ENCODE peak calls at places on chromosomes 11 and 22, in six cellular contexts. W is ovary, X is transverse colon, H is gastrocnemius medialis, B is AG10803, F is fibroblast of mammary gland. Y is an unnamed sample.

GRCh38 chr11:103668859-103669258 is 367.6 kb upstream of the DDI1 start:
- DNase-seq in B (no peak), H (no peak), F (no peak), W (no peak), X (no peak), Y (no peak)

GRCh38 chr22:30182365-30182764 is 64.2 kb downstream of the LIF start:
- DNase-seq in W (no peak), X (no peak), F (no peak), H (no peak), B (no peak), Y (no peak)

GRCh38 chr11:126115820-126116319 is 53.2 kb upstream of the CDON start:
- DNase-seq in H (peak), W (peak), F (peak), B (peak), X (peak), Y (peak)

GRCh38 chr11:10703544-10703943 is 10.0 kb upstream of the IRAG1 start:
- DNase-seq in H (no peak), W (no peak), B (no peak), F (no peak), X (no peak), Y (no peak)

GRCh38 chr22:20099099-20099711 is 16.7 kb upstream of the RANBP1 start:
- DNase-seq in H (no peak), W (no peak), X (no peak), F (no peak), B (no peak), Y (no peak)

GRCh38 chr11:74557526-74557925 is 34.9 kb upstream of the POLD3 start:
- DNase-seq in W (no peak), X (no peak), F (no peak), B (no peak), H (no peak), Y (no peak)

GRCh38 chr11:2440646-2441045 is 3.7 kb downstream of the TRPM5 start:
- DNase-seq in H (no peak), F (no peak), X (no peak), W (no peak), B (no peak), Y (no peak)

GRCh38 chr11:47105541-47105940 is 71.1 kb downstream of the ARFGAP2 start:
- DNase-seq in B (no peak), H (no peak), X (no peak), W (no peak), F (no peak), Y (no peak)

GRCh38 chr11:78949976-78950690 is 375.5 kb upstream of the NARS2 start:
- DNase-seq in F (no peak), X (no peak), H (no peak), W (no peak), B (no peak), Y (no peak)

GRCh38 chr22:49767355-49768062 is 60.2 kb downstream of the BRD1 start:
- DNase-seq in B (peak), H (no peak), F (peak), W (peak), X (peak), Y (peak)

GRCh38 chr11:114243461-114244372 is 52.5 kb upstream of the NNMT start:
- DNase-seq in F (no peak), B (no peak), X (no peak), W (no peak), H (peak), Y (no peak)

GRCh38 chr11:77175869-77176539 is 48.0 kb downstream of the MYO7A start:
- DNase-seq in X (no peak), W (no peak), H (peak), B (no peak), F (no peak), Y (no peak)
- H3K4me3 ChIP-seq in X (no peak), W (no peak), H (peak), B (no peak), F (no peak), Y (no peak)

DNA sequence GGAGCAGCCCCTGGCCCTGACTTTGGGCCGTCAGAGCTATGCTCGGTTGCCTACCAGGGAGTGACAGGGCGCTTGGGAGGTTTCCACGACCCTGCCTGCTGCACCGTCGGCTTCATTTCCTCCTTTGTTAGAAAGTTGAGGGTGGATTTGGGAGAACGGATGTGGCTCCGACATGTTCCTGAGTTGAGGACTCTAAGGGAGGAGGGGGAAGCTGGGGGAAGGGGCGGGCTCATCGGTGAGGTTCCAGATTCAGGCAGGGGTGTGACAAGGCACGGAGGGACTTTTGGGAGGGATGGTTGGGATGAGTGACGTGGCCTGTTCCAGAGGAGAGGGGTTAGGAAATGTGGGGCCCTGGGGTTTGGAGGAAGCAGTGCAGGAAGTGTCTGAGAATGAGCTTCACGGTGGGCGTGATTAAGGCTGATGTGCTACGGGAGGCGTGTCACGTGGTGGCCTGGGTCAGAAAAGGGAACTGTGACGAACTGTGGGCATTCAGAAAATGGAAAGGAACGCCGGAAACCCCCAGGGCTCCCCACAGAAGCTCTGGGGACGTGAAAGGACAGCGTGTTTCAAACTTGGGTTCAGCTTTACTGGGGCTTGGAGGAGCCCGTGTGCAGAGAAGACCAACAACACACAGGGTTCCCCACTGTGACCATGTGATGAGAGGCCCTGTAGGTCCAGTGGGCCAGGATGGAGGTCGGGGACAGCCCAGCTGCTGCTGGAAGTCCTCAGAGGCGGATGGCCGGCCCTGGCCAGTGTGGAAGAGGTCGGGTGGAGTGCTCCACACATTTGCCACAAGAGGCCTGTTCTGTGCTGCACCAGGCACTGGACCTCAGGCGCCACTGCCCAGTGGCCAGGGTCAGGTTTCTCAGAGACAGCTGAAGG is 2.8 kb downstream of the PARVB start:
- DNase-seq in X (peak), W (no peak), B (peak), F (peak), H (peak), Y (peak)
- H3K4me3 ChIP-seq in X (peak), W (no peak), B (peak), F (no peak), H (peak), Y (no peak)

GRCh38 chr22:36587289-36588154 is 58.6 kb upstream of the EIF3D start:
- DNase-seq in H (no peak), W (no peak), B (peak), F (peak), X (no peak), Y (peak)
- H3K4me3 ChIP-seq in H (no peak), W (no peak), B (peak), F (peak), X (no peak), Y (peak)

DNA sequence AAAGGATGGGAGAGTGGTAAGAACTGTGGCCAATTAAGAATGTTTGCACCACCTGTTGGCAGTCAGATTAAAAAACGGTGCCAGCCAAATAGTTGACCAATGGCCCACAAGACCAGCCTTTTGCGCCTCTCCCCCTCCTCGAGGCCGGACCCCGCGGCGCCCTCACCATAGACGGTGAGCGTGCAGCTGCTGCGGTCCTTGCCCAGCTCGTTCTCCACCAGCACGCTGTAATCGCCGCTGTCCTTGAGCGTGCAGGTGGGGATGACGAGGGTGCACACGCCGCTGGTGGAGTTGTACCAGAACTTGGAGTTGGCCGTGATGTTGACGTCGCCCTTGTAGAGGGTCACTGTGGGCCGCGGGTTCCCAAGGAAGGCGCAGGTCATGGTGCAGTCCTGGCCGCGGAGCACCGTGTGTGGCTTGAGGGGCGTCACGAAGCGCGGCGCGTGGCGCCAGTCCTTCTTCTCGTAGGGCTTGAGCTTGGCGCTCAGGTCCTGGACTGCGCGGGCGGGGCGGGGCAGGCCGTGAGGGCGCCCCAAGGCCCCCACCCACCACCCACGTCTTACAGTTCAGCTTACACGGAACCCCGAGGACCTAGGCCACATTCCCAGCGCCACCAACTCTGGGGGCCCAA is 7.2 kb downstream of the TMEM86A start:
- DNase-seq in X (peak), W (peak), B (no peak), H (no peak), F (no peak), Y (peak)
- H3K4me3 ChIP-seq in X (peak), W (peak), B (peak), H (peak), F (peak), Y (peak)

GRCh38 chr11:59145534-59145933 is 2.9 kb downstream of the FAM111A start:
- DNase-seq in W (no peak), B (peak), X (no peak), F (peak), H (no peak), Y (peak)
- H3K4me3 ChIP-seq in W (no peak), B (peak), X (peak), F (peak), H (peak), Y (no peak)

GRCh38 chr11:119904636-119905035 is 175.6 kb upstream of the NECTIN1 start:
- DNase-seq in B (no peak), F (no peak), X (peak), W (no peak), H (no peak), Y (no peak)

GRCh38 chr11:119906376-119906775 is 177.4 kb upstream of the NECTIN1 start:
- DNase-seq in F (no peak), H (no peak), X (no peak), B (no peak), W (no peak), Y (no peak)

GRCh38 chr11:119903389-119903788 is 174.4 kb upstream of the NECTIN1 start:
- DNase-seq in X (no peak), B (no peak), H (no peak), W (no peak), F (no peak), Y (no peak)

GRCh38 chr11:119903821-119904220 is 174.8 kb upstream of the NECTIN1 start:
- DNase-seq in H (no peak), F (no peak), W (no peak), X (no peak), B (no peak), Y (no peak)

DNA sequence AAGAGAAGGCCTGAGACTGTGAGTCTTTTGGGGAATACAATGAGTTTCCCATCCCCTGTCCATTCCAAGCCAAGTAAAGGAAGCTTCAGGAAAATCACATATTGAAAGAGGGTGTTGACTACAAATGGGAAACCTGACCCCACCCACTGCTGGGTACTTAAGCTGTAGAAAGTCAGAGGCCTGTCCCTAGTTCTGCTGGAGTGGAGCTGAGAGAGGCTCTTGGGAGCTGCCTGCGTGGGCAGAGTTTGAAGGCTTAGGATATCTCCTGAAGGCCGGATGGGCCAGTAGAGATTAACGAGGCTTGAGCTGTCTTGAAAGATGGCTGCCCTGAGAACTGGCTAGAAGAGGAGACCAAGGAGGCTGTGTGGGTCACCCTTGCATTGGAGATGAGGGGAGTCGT is 176.2 kb upstream of the NECTIN1 start:
- DNase-seq in B (no peak), X (peak), F (no peak), W (no peak), H (no peak), Y (no peak)
- H3K4me3 ChIP-seq in B (no peak), X (peak), F (no peak), W (no peak), H (no peak), Y (no peak)

DNA sequence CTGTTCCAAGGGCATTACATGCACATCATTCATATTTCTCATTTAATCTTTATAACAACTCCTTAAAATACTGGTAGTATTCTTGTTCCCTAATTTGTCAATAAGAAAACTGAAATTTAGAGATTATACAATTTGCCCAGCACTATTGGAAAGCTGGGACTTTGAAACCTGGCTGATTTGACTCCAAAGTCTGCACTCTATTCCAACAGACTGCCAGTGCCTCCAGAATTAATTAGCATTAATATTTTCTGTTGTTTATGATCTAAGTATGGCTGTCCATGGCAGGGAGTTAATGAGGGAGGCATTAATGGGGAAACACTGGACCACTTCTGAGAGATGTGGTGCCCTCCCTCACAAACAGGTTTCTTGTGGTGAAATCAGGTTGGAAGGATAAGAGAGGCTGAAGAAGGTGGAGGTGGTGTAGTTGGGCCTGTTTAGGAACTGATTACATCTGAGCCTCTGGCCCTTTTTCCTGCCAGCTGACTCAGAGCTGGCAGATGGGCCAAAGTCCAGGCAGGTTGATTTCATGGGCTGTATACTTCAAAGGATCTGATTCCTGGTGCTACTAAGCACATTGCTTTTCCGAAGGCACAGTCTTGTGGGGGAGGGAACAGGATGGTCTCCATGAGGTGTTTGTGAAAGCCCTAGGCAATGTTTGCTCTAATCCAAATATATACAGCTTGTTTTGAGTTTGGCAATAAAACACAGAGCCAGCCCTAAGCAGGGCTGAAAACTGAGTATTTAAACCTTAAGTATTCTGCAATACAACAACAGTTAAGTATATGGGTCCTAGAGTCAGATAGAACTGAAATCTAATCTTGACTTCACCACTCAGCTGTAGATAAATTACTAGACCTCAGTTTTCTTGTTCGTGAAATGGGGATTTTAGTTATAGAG is 21.0 kb upstream of the RAB30 start:
- DNase-seq in W (no peak), H (peak), F (no peak), B (no peak), X (peak), Y (peak)
- H3K4me3 ChIP-seq in W (no peak), H (no peak), F (no peak), B (no peak), X (no peak), Y (no peak)

DNA sequence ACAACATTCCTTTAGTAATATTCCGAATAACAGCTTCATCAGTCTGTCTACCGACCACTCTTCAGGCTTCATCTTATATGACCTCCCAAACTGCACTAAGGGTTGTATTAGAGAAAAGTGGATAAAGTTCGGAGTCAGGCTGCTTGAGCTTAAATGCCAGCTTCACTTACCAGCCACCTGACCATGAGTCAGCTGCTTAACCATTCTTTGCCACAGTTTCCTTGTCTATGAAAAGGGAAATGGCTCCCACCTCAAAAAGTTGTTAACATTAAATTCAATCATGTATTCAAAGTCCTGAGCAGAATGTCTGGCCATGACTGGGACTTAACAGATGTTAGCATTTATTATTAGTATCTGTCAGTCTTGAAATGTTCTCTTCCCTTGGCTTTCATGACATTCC is 20.9 kb downstream of the LIMK2 start:
- DNase-seq in F (no peak), H (no peak), B (no peak), W (no peak), X (no peak), Y (no peak)
- H3K4me3 ChIP-seq in F (no peak), H (no peak), B (no peak), W (no peak), X (no peak), Y (no peak)

Y was measured in choroid plexus epithelial cell.